ENCODE peak calls at places on chromosomes 12 and 14, in four cellular contexts. Z, C, E and P are unnamed samples.

GRCh38 chr12:116918464-116918863 is 7.7 kb downstream of the FBXW8 start:
- DNase-seq in Z (no peak), C (no peak), E (no peak), P (no peak)

GRCh38 chr12:68352067-68352466 is 19.9 kb upstream of the MDM1 start:
- DNase-seq in Z (no peak), C (no peak), E (no peak), P (peak)

GRCh38 chr12:88298761-88299242 is 156.7 kb downstream of the TMTC3 start:
- DNase-seq in Z (no peak), C (no peak), E (peak), P (peak)

GRCh38 chr12:78951746-78952532 is 87.4 kb downstream of the SYT1 start:
- DNase-seq in Z (no peak), C (peak), E (no peak), P (peak)

GRCh38 chr12:4118601-4119156 is 154.9 kb upstream of the CCND2 start:
- DNase-seq in Z (no peak), C (no peak), E (no peak), P (no peak)

GRCh38 chr12:79415754-79416435 is 274.9 kb downstream of the PAWR start:
- DNase-seq in Z (no peak), C (no peak), E (peak), P (no peak)

GRCh38 chr14:103418508-103418818 is 33.2 kb downstream of the MARK3 start:
- DNase-seq in Z (no peak), C (no peak), E (peak), P (no peak)

GRCh38 chr14:104370256-104370870 is 209.2 kb upstream of the C14orf180 start:
- DNase-seq in Z (no peak), C (no peak), E (peak), P (peak)